ENCODE peak calls at places on chromosome 18, in seven cellular contexts. T is B cell; A is HTR-8/SVneo; H is germinal center; X is astrocyte of the spinal cord; D is choroid plexus epithelial cell; F is effector CD4-positive, alpha-beta T cell. Y is an unnamed sample.
A peak's percentile ranks its signal among the peaks of the same experiment; 100 is the strongest.

GRCh38 chr18:49510393-49511115 is 23.5 kb upstream of the C18orf32 start:
- DNase-seq in T (peak; percentile 72), A (peak; percentile 48), H (peak; percentile 48), X (peak; percentile 45), D (peak; percentile 65), F (peak; percentile 16), Y (no peak)

GRCh38 chr18:11956371-11957308 is 24.7 kb upstream of the IMPA2 start:
- DNase-seq in T (no peak), A (no peak), H (no peak), X (no peak), D (no peak), F (no peak), Y (no peak)

GRCh38 chr18:62088146-62088545 is 98.7 kb downstream of the PIGN start:
- DNase-seq in T (no peak), A (no peak), H (no peak), X (no peak), D (peak; percentile 64), F (no peak), Y (no peak)

GRCh38 chr18:54647176-54647575 is 56.1 kb downstream of the DYNAP start:
- DNase-seq in T (no peak), A (peak; percentile 1), H (no peak), X (peak; percentile 35), D (peak; percentile 66), F (no peak), Y (peak; percentile 4)

GRCh38 chr18:2963048-2963447 is 49.9 kb downstream of the LPIN2 start:
- DNase-seq in T (peak; percentile 62), A (no peak), H (no peak), X (no peak), D (no peak), F (peak; percentile 54), Y (no peak)

GRCh38 chr18:41265047-41265446 is 690.0 kb upstream of the PIK3C3 start:
- DNase-seq in T (no peak), A (no peak), H (no peak), X (peak; percentile 49), D (peak; percentile 43), F (no peak), Y (no peak)

GRCh38 chr18:71105078-71105819 is 816.4 kb downstream of the SOCS6 start:
- DNase-seq in T (no peak), A (no peak), H (no peak), X (peak; percentile 63), D (peak; percentile 50), F (no peak), Y (peak; percentile 24)

GRCh38 chr18:25814841-25815458 is 275.5 kb downstream of the SS18 start:
- DNase-seq in T (no peak), A (no peak), H (no peak), X (no peak), D (no peak), F (no peak), Y (no peak)

GRCh38 chr18:33761363-33761762 is 183.3 kb downstream of the ASXL3 start:
- DNase-seq in T (no peak), A (no peak), H (no peak), X (peak; percentile 55), D (peak; percentile 62), F (no peak), Y (no peak)

GRCh38 chr18:8351173-8351572 is 258.1 kb upstream of the RAB12 start:
- DNase-seq in T (no peak), A (no peak), H (no peak), X (no peak), D (no peak), F (no peak), Y (no peak)

GRCh38 chr18:29644276-29644675 is 1398.3 kb downstream of the DSC3 start:
- DNase-seq in T (no peak), A (no peak), H (no peak), X (peak; percentile 57), D (no peak), F (no peak), Y (no peak)

GRCh38 chr18:76374330-76375281 is 120.4 kb downstream of the ZNF516 start:
- DNase-seq in T (no peak), A (no peak), H (no peak), X (no peak), D (no peak), F (no peak), Y (no peak)

GRCh38 chr18:25798026-25798537 is 292.3 kb downstream of the SS18 start:
- DNase-seq in T (no peak), A (no peak), H (no peak), X (no peak), D (no peak), F (no peak), Y (no peak)

GRCh38 chr18:22169011-22169888 is at the start of gene GATA6:
- DNase-seq in T (no peak), A (peak; percentile 81), H (peak; percentile 45), X (peak; percentile 93), D (peak; percentile 98), F (no peak), Y (peak; percentile 77)

GRCh38 chr18:12231040-12231882 is 22.9 kb upstream of the CIDEA start:
- DNase-seq in T (no peak), A (no peak), H (no peak), X (no peak), D (no peak), F (no peak), Y (no peak)

GRCh38 chr18:13137939-13138821 is 80.4 kb upstream of the LDLRAD4 start:
- DNase-seq in T (peak; percentile 80), A (no peak), H (peak; percentile 75), X (no peak), D (no peak), F (peak; percentile 56), Y (no peak)

GRCh38 chr18:46425511-46425910 is 231.5 kb downstream of the LOXHD1 start:
- DNase-seq in T (no peak), A (no peak), H (no peak), X (no peak), D (no peak), F (no peak), Y (no peak)